ENCODE peak calls at places on chromosomes 6 and 20, in ten cellular contexts. One of them, this sample, is unnamed.

GRCh38 chr6:34947561-34947960 is 58.5 kb downstream of the ANKS1A start:
- DNase-seq in brain microvascular endothelial cell: no peak
- DNase-seq in adrenal gland: no peak
- DNase-seq in naive thymus-derived CD4-positive, alpha-beta T cell: no peak
- DNase-seq in heart left ventricle: no peak
- DNase-seq in HepG2: no peak
- DNase-seq in body of pancreas: no peak
- DNase-seq in mammary epithelial cell: peak; percentile 62
- DNase-seq in A673: no peak
- DNase-seq in lower lobe of right lung: no peak
- DNase-seq in this sample: no peak

GRCh38 chr6:168016756-168017525 is 19.5 kb downstream of the KIF25 start:
- DNase-seq in brain microvascular endothelial cell: no peak
- DNase-seq in adrenal gland: no peak
- DNase-seq in naive thymus-derived CD4-positive, alpha-beta T cell: no peak
- DNase-seq in heart left ventricle: no peak
- DNase-seq in HepG2: no peak
- DNase-seq in body of pancreas: no peak
- DNase-seq in mammary epithelial cell: peak; percentile 60
- DNase-seq in A673: no peak
- DNase-seq in lower lobe of right lung: peak; percentile 22
- DNase-seq in this sample: no peak

GRCh38 chr6:158322724-158323560 is 10.7 kb downstream of the TULP4 start:
- DNase-seq in brain microvascular endothelial cell: no peak
- DNase-seq in adrenal gland: no peak
- DNase-seq in naive thymus-derived CD4-positive, alpha-beta T cell: no peak
- DNase-seq in heart left ventricle: no peak
- DNase-seq in HepG2: peak; percentile 97
- DNase-seq in body of pancreas: no peak
- DNase-seq in mammary epithelial cell: peak; percentile 89
- DNase-seq in A673: peak; percentile 11
- DNase-seq in lower lobe of right lung: no peak
- DNase-seq in this sample: no peak

GRCh38 chr6:25352265-25352664 is 73.1 kb downstream of the CARMIL1 start:
- DNase-seq in brain microvascular endothelial cell: no peak
- DNase-seq in adrenal gland: no peak
- DNase-seq in naive thymus-derived CD4-positive, alpha-beta T cell: no peak
- DNase-seq in heart left ventricle: no peak
- DNase-seq in HepG2: no peak
- DNase-seq in body of pancreas: no peak
- DNase-seq in mammary epithelial cell: no peak
- DNase-seq in A673: no peak
- DNase-seq in lower lobe of right lung: no peak
- DNase-seq in this sample: no peak

GRCh38 chr20:15756401-15756800 is 816.8 kb downstream of the KIF16B start:
- DNase-seq in brain microvascular endothelial cell: no peak
- DNase-seq in adrenal gland: no peak
- DNase-seq in naive thymus-derived CD4-positive, alpha-beta T cell: no peak
- DNase-seq in heart left ventricle: no peak
- DNase-seq in HepG2: no peak
- DNase-seq in body of pancreas: no peak
- DNase-seq in mammary epithelial cell: no peak
- DNase-seq in A673: no peak
- DNase-seq in lower lobe of right lung: no peak
- DNase-seq in this sample: no peak

GRCh38 chr20:53387983-53388675 is 205.5 kb downstream of the ZNF217 start:
- DNase-seq in brain microvascular endothelial cell: no peak
- DNase-seq in adrenal gland: no peak
- DNase-seq in naive thymus-derived CD4-positive, alpha-beta T cell: peak; percentile 76
- DNase-seq in heart left ventricle: no peak
- DNase-seq in HepG2: no peak
- DNase-seq in body of pancreas: no peak
- DNase-seq in mammary epithelial cell: no peak
- DNase-seq in A673: no peak
- DNase-seq in lower lobe of right lung: no peak
- DNase-seq in this sample: no peak

GRCh38 chr6:421211-421610 is 29.7 kb downstream of the IRF4 start:
- DNase-seq in brain microvascular endothelial cell: no peak
- DNase-seq in adrenal gland: no peak
- DNase-seq in naive thymus-derived CD4-positive, alpha-beta T cell: no peak
- DNase-seq in heart left ventricle: no peak
- DNase-seq in HepG2: no peak
- DNase-seq in body of pancreas: no peak
- DNase-seq in mammary epithelial cell: no peak
- DNase-seq in A673: no peak
- DNase-seq in lower lobe of right lung: no peak
- DNase-seq in this sample: no peak

GRCh38 chr20:49914310-49915117 is 815 bp downstream of the SPATA2 start:
- DNase-seq in brain microvascular endothelial cell: no peak
- DNase-seq in adrenal gland: no peak
- DNase-seq in naive thymus-derived CD4-positive, alpha-beta T cell: no peak
- DNase-seq in heart left ventricle: no peak
- DNase-seq in HepG2: no peak
- DNase-seq in body of pancreas: peak; percentile 66
- DNase-seq in mammary epithelial cell: peak; percentile 37
- DNase-seq in A673: no peak
- DNase-seq in lower lobe of right lung: no peak
- DNase-seq in this sample: no peak

GRCh38 chr20:61886721-61887658 is 178.7 kb downstream of the TAF4 start:
- DNase-seq in brain microvascular endothelial cell: peak; percentile 20
- DNase-seq in adrenal gland: peak; percentile 22
- DNase-seq in naive thymus-derived CD4-positive, alpha-beta T cell: peak; percentile 26
- DNase-seq in heart left ventricle: peak; percentile 60
- DNase-seq in HepG2: peak; percentile 53
- DNase-seq in body of pancreas: peak; percentile 32
- DNase-seq in mammary epithelial cell: peak; percentile 14
- DNase-seq in A673: peak; percentile 74
- DNase-seq in lower lobe of right lung: peak; percentile 47
- DNase-seq in this sample: no peak

GRCh38 chr20:20549699-20550098 is 162.7 kb downstream of the RALGAPA2 start:
- DNase-seq in brain microvascular endothelial cell: peak; percentile 70
- DNase-seq in adrenal gland: no peak
- DNase-seq in naive thymus-derived CD4-positive, alpha-beta T cell: no peak
- DNase-seq in heart left ventricle: no peak
- DNase-seq in HepG2: peak; percentile 31
- DNase-seq in body of pancreas: no peak
- DNase-seq in mammary epithelial cell: peak; percentile 93
- DNase-seq in A673: no peak
- DNase-seq in lower lobe of right lung: no peak
- DNase-seq in this sample: no peak

GRCh38 chr20:5065489-5066383 is 54.0 kb downstream of the PCNA start:
- DNase-seq in brain microvascular endothelial cell: peak; percentile 91
- DNase-seq in adrenal gland: peak; percentile 94
- DNase-seq in naive thymus-derived CD4-positive, alpha-beta T cell: no peak
- DNase-seq in heart left ventricle: peak; percentile 72
- DNase-seq in HepG2: peak; percentile 84
- DNase-seq in body of pancreas: peak; percentile 96
- DNase-seq in mammary epithelial cell: peak; percentile 99
- DNase-seq in A673: no peak
- DNase-seq in lower lobe of right lung: peak; percentile 76
- DNase-seq in this sample: peak; percentile 36

GRCh38 chr6:13407709-13408695 is 79.4 kb downstream of the GFOD1 start:
- DNase-seq in brain microvascular endothelial cell: peak; percentile 37
- DNase-seq in adrenal gland: no peak
- DNase-seq in naive thymus-derived CD4-positive, alpha-beta T cell: no peak
- DNase-seq in heart left ventricle: no peak
- DNase-seq in HepG2: peak; percentile 100
- DNase-seq in body of pancreas: peak; percentile 61
- DNase-seq in mammary epithelial cell: peak; percentile 99
- DNase-seq in A673: no peak
- DNase-seq in lower lobe of right lung: peak; percentile 72
- DNase-seq in this sample: no peak

GRCh38 chr6:30547454-30547853 is 8.8 kb downstream of the GNL1 start:
- DNase-seq in brain microvascular endothelial cell: no peak
- DNase-seq in adrenal gland: no peak
- DNase-seq in naive thymus-derived CD4-positive, alpha-beta T cell: no peak
- DNase-seq in heart left ventricle: no peak
- DNase-seq in HepG2: no peak
- DNase-seq in body of pancreas: no peak
- DNase-seq in mammary epithelial cell: no peak
- DNase-seq in A673: no peak
- DNase-seq in lower lobe of right lung: no peak
- DNase-seq in this sample: no peak

GRCh38 chr6:31074406-31074805 is 38.0 kb downstream of the C6orf15 start:
- DNase-seq in brain microvascular endothelial cell: no peak
- DNase-seq in adrenal gland: no peak
- DNase-seq in naive thymus-derived CD4-positive, alpha-beta T cell: no peak
- DNase-seq in heart left ventricle: no peak
- DNase-seq in HepG2: no peak
- DNase-seq in body of pancreas: no peak
- DNase-seq in mammary epithelial cell: no peak
- DNase-seq in A673: no peak
- DNase-seq in lower lobe of right lung: no peak
- DNase-seq in this sample: no peak

DNA sequence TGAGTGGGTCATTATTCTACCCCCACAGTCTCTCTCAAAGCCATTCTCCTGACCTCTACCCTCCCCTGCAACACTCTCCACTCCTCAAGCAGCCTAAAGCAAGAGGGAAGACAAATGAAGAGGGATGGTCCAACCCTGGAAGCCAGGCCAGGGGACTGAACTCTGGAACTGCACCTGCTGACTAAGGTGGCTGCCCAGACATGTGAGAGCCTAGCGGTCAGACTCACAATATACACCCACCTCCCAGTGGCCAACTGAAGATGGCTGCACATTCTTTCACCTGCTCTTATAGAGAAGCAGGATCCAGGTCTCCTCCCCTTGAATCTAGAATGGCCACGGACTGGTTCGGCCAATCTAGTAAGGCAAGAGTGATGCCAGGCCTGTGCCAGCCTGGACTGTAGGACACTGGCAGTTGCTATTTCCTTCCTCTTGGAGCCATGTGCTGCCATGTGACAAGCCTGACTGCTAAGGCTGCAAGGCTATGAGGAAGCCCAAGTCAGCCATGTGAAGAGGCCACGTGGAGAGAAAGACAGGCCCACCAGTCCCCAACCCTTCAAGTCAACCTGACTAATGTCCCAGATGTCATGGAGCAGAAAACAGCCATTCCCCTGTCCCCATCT is 31.8 kb downstream of the ACSS1 start:
- DNase-seq in brain microvascular endothelial cell: no peak
- DNase-seq in adrenal gland: no peak
- DNase-seq in naive thymus-derived CD4-positive, alpha-beta T cell: no peak
- DNase-seq in heart left ventricle: peak; percentile 36
- DNase-seq in HepG2: no peak
- DNase-seq in body of pancreas: peak; percentile 10
- DNase-seq in mammary epithelial cell: no peak
- DNase-seq in A673: no peak
- DNase-seq in lower lobe of right lung: no peak
- DNase-seq in this sample: no peak
- H3K36me3 ChIP-seq in brain microvascular endothelial cell: no peaks in the 10 kb centered on the region
- H3K36me3 ChIP-seq in adrenal gland: peaks cover 6% of the 10 kb centered on the region
- H3K36me3 ChIP-seq in naive thymus-derived CD4-positive, alpha-beta T cell: peaks cover 54% of the 10 kb centered on the region
- H3K36me3 ChIP-seq in heart left ventricle: peaks cover 14% of the 10 kb centered on the region
- H3K36me3 ChIP-seq in HepG2: no peaks in the 10 kb centered on the region
- H3K36me3 ChIP-seq in body of pancreas: no peaks in the 10 kb centered on the region
- H3K36me3 ChIP-seq in mammary epithelial cell: no peaks in the 10 kb centered on the region
- H3K36me3 ChIP-seq in A673: no peaks in the 10 kb centered on the region
- H3K36me3 ChIP-seq in lower lobe of right lung: peaks cover 41% of the 10 kb centered on the region
- H3K36me3 ChIP-seq in this sample: peaks cover 41% of the 10 kb centered on the region

GRCh38 chr6:131586544-131586943 is 13.5 kb downstream of the ARG1 start:
- DNase-seq in brain microvascular endothelial cell: no peak
- DNase-seq in adrenal gland: no peak
- DNase-seq in naive thymus-derived CD4-positive, alpha-beta T cell: no peak
- DNase-seq in heart left ventricle: no peak
- DNase-seq in HepG2: no peak
- DNase-seq in body of pancreas: no peak
- DNase-seq in mammary epithelial cell: no peak
- DNase-seq in A673: no peak
- DNase-seq in lower lobe of right lung: no peak
- DNase-seq in this sample: no peak
- H3K36me3 ChIP-seq in brain microvascular endothelial cell: peaks cover 61% of the 10 kb centered on the region
- H3K36me3 ChIP-seq in adrenal gland: peaks cover 72% of the 10 kb centered on the region
- H3K36me3 ChIP-seq in naive thymus-derived CD4-positive, alpha-beta T cell: peaks cover 81% of the 10 kb centered on the region
- H3K36me3 ChIP-seq in heart left ventricle: peaks cover 83% of the 10 kb centered on the region
- H3K36me3 ChIP-seq in HepG2: peaks cover 64% of the 10 kb centered on the region
- H3K36me3 ChIP-seq in body of pancreas: no peaks in the 10 kb centered on the region
- H3K36me3 ChIP-seq in mammary epithelial cell: peaks cover 28% of the 10 kb centered on the region
- H3K36me3 ChIP-seq in A673: peaks cover 76% of the 10 kb centered on the region
- H3K36me3 ChIP-seq in lower lobe of right lung: peaks cover 94% of the 10 kb centered on the region
- H3K36me3 ChIP-seq in this sample: peaks cover 99% of the 10 kb centered on the region

GRCh38 chr20:33306228-33306627 is 23.2 kb downstream of the BPIFB1 start:
- DNase-seq in brain microvascular endothelial cell: no peak
- DNase-seq in adrenal gland: no peak
- DNase-seq in naive thymus-derived CD4-positive, alpha-beta T cell: no peak
- DNase-seq in heart left ventricle: no peak
- DNase-seq in HepG2: no peak
- DNase-seq in body of pancreas: no peak
- DNase-seq in mammary epithelial cell: no peak
- DNase-seq in A673: no peak
- DNase-seq in lower lobe of right lung: no peak
- DNase-seq in this sample: no peak

GRCh38 chr20:33301192-33301930 is 18.3 kb downstream of the BPIFB1 start:
- DNase-seq in brain microvascular endothelial cell: peak; percentile 10
- DNase-seq in adrenal gland: no peak
- DNase-seq in naive thymus-derived CD4-positive, alpha-beta T cell: no peak
- DNase-seq in heart left ventricle: no peak
- DNase-seq in HepG2: no peak
- DNase-seq in body of pancreas: no peak
- DNase-seq in mammary epithelial cell: peak; percentile 55
- DNase-seq in A673: no peak
- DNase-seq in lower lobe of right lung: no peak
- DNase-seq in this sample: no peak

GRCh38 chr20:33305591-33306057 is 22.6 kb downstream of the BPIFB1 start:
- DNase-seq in brain microvascular endothelial cell: peak; percentile 2
- DNase-seq in adrenal gland: no peak
- DNase-seq in naive thymus-derived CD4-positive, alpha-beta T cell: no peak
- DNase-seq in heart left ventricle: no peak
- DNase-seq in HepG2: no peak
- DNase-seq in body of pancreas: no peak
- DNase-seq in mammary epithelial cell: peak; percentile 56
- DNase-seq in A673: peak; percentile 16
- DNase-seq in lower lobe of right lung: no peak
- DNase-seq in this sample: no peak

GRCh38 chr20:33303595-33303994 is 20.6 kb downstream of the BPIFB1 start:
- DNase-seq in brain microvascular endothelial cell: no peak
- DNase-seq in adrenal gland: no peak
- DNase-seq in naive thymus-derived CD4-positive, alpha-beta T cell: no peak
- DNase-seq in heart left ventricle: no peak
- DNase-seq in HepG2: no peak
- DNase-seq in body of pancreas: no peak
- DNase-seq in mammary epithelial cell: no peak
- DNase-seq in A673: no peak
- DNase-seq in lower lobe of right lung: no peak
- DNase-seq in this sample: no peak

GRCh38 chr20:33304046-33304445 is 21.0 kb downstream of the BPIFB1 start:
- DNase-seq in brain microvascular endothelial cell: no peak
- DNase-seq in adrenal gland: no peak
- DNase-seq in naive thymus-derived CD4-positive, alpha-beta T cell: no peak
- DNase-seq in heart left ventricle: no peak
- DNase-seq in HepG2: no peak
- DNase-seq in body of pancreas: no peak
- DNase-seq in mammary epithelial cell: no peak
- DNase-seq in A673: no peak
- DNase-seq in lower lobe of right lung: no peak
- DNase-seq in this sample: no peak
- H3K36me3 ChIP-seq in brain microvascular endothelial cell: no peaks in the 10 kb centered on the region
- H3K36me3 ChIP-seq in adrenal gland: no peaks in the 10 kb centered on the region
- H3K36me3 ChIP-seq in naive thymus-derived CD4-positive, alpha-beta T cell: no peaks in the 10 kb centered on the region
- H3K36me3 ChIP-seq in heart left ventricle: no peaks in the 10 kb centered on the region
- H3K36me3 ChIP-seq in HepG2: no peaks in the 10 kb centered on the region
- H3K36me3 ChIP-seq in body of pancreas: no peaks in the 10 kb centered on the region
- H3K36me3 ChIP-seq in mammary epithelial cell: no peaks in the 10 kb centered on the region
- H3K36me3 ChIP-seq in A673: no peaks in the 10 kb centered on the region
- H3K36me3 ChIP-seq in lower lobe of right lung: no peaks in the 10 kb centered on the region
- H3K36me3 ChIP-seq in this sample: no peaks in the 10 kb centered on the region

GRCh38 chr6:20467437-20467836 is 65.8 kb downstream of the E2F3 start:
- DNase-seq in brain microvascular endothelial cell: no peak
- DNase-seq in adrenal gland: no peak
- DNase-seq in naive thymus-derived CD4-positive, alpha-beta T cell: no peak
- DNase-seq in heart left ventricle: no peak
- DNase-seq in HepG2: no peak
- DNase-seq in body of pancreas: no peak
- DNase-seq in mammary epithelial cell: no peak
- DNase-seq in A673: no peak
- DNase-seq in lower lobe of right lung: no peak
- DNase-seq in this sample: no peak
- H3K36me3 ChIP-seq in brain microvascular endothelial cell: no peaks in the 10 kb centered on the region
- H3K36me3 ChIP-seq in adrenal gland: no peaks in the 10 kb centered on the region
- H3K36me3 ChIP-seq in naive thymus-derived CD4-positive, alpha-beta T cell: no peaks in the 10 kb centered on the region
- H3K36me3 ChIP-seq in heart left ventricle: no peaks in the 10 kb centered on the region
- H3K36me3 ChIP-seq in HepG2: peaks cover 21% of the 10 kb centered on the region
- H3K36me3 ChIP-seq in body of pancreas: no peaks in the 10 kb centered on the region
- H3K36me3 ChIP-seq in mammary epithelial cell: no peaks in the 10 kb centered on the region
- H3K36me3 ChIP-seq in A673: no peaks in the 10 kb centered on the region
- H3K36me3 ChIP-seq in lower lobe of right lung: no peaks in the 10 kb centered on the region
- H3K36me3 ChIP-seq in this sample: no peaks in the 10 kb centered on the region

This sample was measured in left ventricle myocardium inferior.